ENCODE peak calls at places on chromosomes 13 and 19, in four cellular contexts. Q is mesendoderm, M is IMR-90, P is H1. T is an unnamed sample. For H3K4me1, the result is how much of the 10 kb centered on the place peaks cover.

GRCh38 chr13:46552888-46553520 is at the start of gene LRCH1:
- DNase-seq in Q (peak), M (peak), P (peak), T (peak)

GRCh38 chr19:55118401-55118991 is 1.1 kb upstream of the PPP1R12C start:
- DNase-seq in Q (peak), M (no peak), P (peak), T (peak)

GRCh38 chr13:112818698-112819045 is 128.8 kb downstream of the ATP11A start:
- DNase-seq in Q (no peak), M (no peak), P (no peak), T (no peak)

GRCh38 chr19:30170081-30170480 is 202.1 kb upstream of the ZNF536 start:
- DNase-seq in Q (no peak), M (no peak), P (no peak), T (no peak)

GRCh38 chr13:63693696-63694095 is 2278.0 kb upstream of the PCDH20 start:
- DNase-seq in Q (no peak), M (no peak), P (no peak), T (no peak)

GRCh38 chr13:29996316-29996715 is 145.9 kb upstream of the UBL3 start:
- DNase-seq in Q (no peak), M (no peak), P (no peak), T (no peak)

GRCh38 chr19:50697414-50698124 is 22.0 kb downstream of the SHANK1 start:
- DNase-seq in Q (no peak), M (no peak), P (no peak), T (no peak)

GRCh38 chr13:40334031-40334430 is 332.4 kb downstream of the FOXO1 start:
- DNase-seq in Q (no peak), M (no peak), P (peak), T (no peak)

GRCh38 chr19:49487277-49488045 is at the start of gene RPL13A:
- DNase-seq in Q (peak), M (peak), P (peak), T (peak)

GRCh38 chr13:90453342-90453741 is 894.1 kb upstream of the MIR17HG start:
- DNase-seq in Q (no peak), M (no peak), P (no peak), T (no peak)

GRCh38 chr19:1266116-1266817 is 2.9 kb upstream of the CIRBP start:
- DNase-seq in Q (peak), M (peak), P (peak), T (peak)

GRCh38 chr13:75353786-75354193 is 128.2 kb downstream of the TBC1D4 start:
- DNase-seq in Q (no peak), M (peak), P (no peak), T (no peak)

GRCh38 chr19:49690656-49691242 is at the start of gene CPT1C:
- DNase-seq in Q (peak), M (peak), P (peak), T (peak)

GRCh38 chr19:47615230-47615629 is 6.3 kb downstream of the BICRA start:
- DNase-seq in Q (no peak), M (no peak), P (no peak), T (no peak)

GRCh38 chr13:111429064-111429558 is 108.7 kb downstream of the TEX29 start:
- DNase-seq in Q (peak), M (peak), P (peak), T (peak)

GRCh38 chr13:53200498-53201453 is 172.2 kb downstream of the OLFM4 start:
- DNase-seq in Q (peak), M (peak), P (peak), T (peak)

GRCh38 chr19:1101337-1101698 is 2.5 kb upstream of the GPX4 start:
- DNase-seq in Q (peak), M (no peak), P (no peak), T (no peak)

GRCh38 chr13:100451923-100452322 is 136.7 kb downstream of the GGACT start:
- DNase-seq in Q (no peak), M (no peak), P (no peak), T (no peak)

GRCh38 chr13:45863716-45864590 is 12.4 kb upstream of the SIAH3 start:
- DNase-seq in Q (peak), M (no peak), P (no peak), T (no peak)

GRCh38 chr13:20428666-20429644 is 96.7 kb downstream of the CRYL1 start:
- DNase-seq in Q (no peak), M (peak), P (no peak), T (no peak)

GRCh38 chr19:18002347-18002850 is 5.6 kb upstream of the ARRDC2 start:
- DNase-seq in Q (no peak), M (no peak), P (no peak), T (no peak)

GRCh38 chr13:112693831-112694497 is 4.1 kb downstream of the ATP11A start:
- DNase-seq in Q (no peak), M (peak), P (no peak), T (peak)

GRCh38 chr13:98446234-98446621 is 130.7 kb downstream of the STK24 start:
- DNase-seq in Q (no peak), M (no peak), P (no peak), T (no peak)

GRCh38 chr13:42615691-42616090 is 41.7 kb downstream of the TNFSF11 start:
- DNase-seq in Q (no peak), M (peak), P (no peak), T (no peak)

GRCh38 chr13:48235100-48235813 is 2.3 kb downstream of the ITM2B start:
- DNase-seq in Q (peak), M (peak), P (no peak), T (peak)

GRCh38 chr19:2051771-2052704 is 994 bp upstream of the MKNK2 start:
- DNase-seq in Q (no peak), M (no peak), P (no peak), T (peak)

GRCh38 chr19:33377586-33378475 is 4.3 kb downstream of the CEBPG start:
- DNase-seq in Q (no peak), M (no peak), P (no peak), T (no peak)

GRCh38 chr19:24159707-24160106 is 72.7 kb downstream of the ZNF254 start:
- DNase-seq in Q (peak), M (peak), P (no peak), T (no peak)

GRCh38 chr13:50810998-50811397 is 32.5 kb downstream of the DLEU7 start:
- DNase-seq in Q (no peak), M (no peak), P (no peak), T (no peak)
- H3K56ac ChIP-seq in Q (no peak), M (no peak), P (no peak), T (no peak)

GRCh38 chr19:40571005-40571318 is 5.7 kb upstream of the SHKBP1 start:
- DNase-seq in Q (no peak), M (no peak), P (no peak), T (no peak)
- H3K18ac ChIP-seq in Q (no peak), M (no peak), P (peak), T (no peak)

DNA sequence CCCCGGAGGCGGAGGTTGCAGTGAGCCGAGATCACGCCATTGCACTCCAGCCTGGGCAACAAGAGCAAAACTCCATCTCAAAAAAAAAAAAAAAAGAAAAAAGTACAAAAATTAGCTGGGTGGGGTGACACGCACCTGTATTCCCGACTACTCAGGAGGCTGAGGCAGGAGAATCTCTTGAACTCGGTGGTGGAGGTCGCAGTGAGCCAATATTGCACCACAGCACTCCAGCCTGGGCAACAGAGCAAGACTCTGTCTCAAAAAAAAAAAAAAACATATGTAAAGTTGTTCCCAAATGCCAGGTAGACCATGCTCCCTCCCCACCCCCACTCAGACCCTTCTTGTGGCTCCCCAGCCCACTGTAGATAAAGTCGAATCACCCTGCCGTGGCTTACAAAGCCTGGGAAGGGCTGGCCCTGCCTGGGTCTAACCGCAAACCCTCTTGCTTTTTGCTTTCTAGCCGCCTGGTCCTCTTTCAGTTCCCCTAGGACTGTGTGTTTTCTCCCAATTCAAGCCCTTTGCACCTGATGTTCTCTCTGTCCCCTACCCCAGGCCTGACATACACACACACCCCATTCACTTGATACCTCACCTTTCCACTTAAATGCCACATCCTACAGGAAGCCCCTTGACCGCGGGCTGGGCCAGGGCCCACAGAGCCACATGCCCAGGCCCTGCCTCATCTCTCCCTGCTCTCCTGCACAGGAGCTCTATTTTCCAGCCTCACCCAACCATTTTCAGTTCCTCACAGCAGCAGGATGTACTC is 34.4 kb downstream of the MAP4K1 start:
- DNase-seq in Q (no peak), M (no peak), P (no peak), T (no peak)
- H3K4me1 ChIP-seq in Q (under half), M (under half), P (under half), T (under half)

DNA sequence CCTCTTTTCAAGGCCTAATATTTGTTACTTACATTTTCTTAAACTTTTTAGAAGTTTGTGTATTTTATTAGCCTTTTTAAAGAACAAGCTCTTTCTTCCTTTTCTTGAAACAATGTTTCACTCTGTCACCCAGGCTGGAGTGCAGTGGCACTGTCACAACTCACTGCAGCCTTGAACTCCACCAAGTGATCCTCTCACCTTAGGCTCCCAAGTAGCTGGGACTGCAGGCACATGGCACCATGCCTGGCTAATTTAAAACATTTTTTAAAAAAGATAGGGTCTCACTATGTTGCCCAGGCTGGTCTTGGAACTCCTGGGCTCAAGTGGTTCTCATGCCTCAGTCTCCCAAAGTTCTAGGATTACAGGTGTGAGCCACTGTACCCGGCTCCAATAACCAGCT is 192.2 kb upstream of the SPRY2 start:
- DNase-seq in Q (no peak), M (no peak), P (no peak), T (no peak)
- H3K56ac ChIP-seq in Q (no peak), M (no peak), P (no peak), T (no peak)

DNA sequence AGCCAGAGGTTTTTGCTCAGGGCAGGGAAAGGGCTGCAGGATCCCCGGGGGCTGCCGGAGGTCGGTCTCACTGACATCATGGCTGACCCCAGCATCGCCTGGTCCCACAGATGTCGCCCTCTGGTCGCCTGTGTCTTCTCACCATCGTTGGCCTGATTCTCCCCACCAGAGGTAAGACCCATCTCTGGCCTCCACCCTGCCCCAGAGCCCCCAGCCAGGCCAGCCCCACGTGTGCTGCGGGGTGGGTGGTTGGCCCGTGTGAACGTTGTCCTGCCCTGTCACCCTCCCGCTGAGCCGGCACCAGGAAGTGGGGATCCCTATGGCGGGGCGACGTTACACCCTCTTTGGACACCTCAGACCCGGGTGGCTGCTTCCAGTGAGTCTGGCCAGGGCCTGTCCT is 906 bp downstream of the FXYD5 start:
- DNase-seq in Q (no peak), M (no peak), P (no peak), T (no peak)
- H3K18ac ChIP-seq in Q (no peak), M (no peak), P (peak), T (no peak)

GRCh38 chr19:11092181-11092538 is 2.9 kb downstream of the LDLR start:
- DNase-seq in Q (no peak), M (peak), P (no peak), T (no peak)
- H3K4me1 ChIP-seq in Q (under half), M (under half), P (under half), T (under half)

GRCh38 chr13:41364043-41364442 is 53.0 kb downstream of the NAA16 start:
- DNase-seq in Q (no peak), M (no peak), P (no peak), T (no peak)
- H3K56ac ChIP-seq in Q (no peak), M (no peak), P (no peak), T (no peak)

GRCh38 chr19:5006821-5007220 is 37.9 kb downstream of the KDM4B start:
- DNase-seq in Q (no peak), M (no peak), P (no peak), T (no peak)

GRCh38 chr19:5003781-5004180 is 34.9 kb downstream of the KDM4B start:
- DNase-seq in Q (no peak), M (no peak), P (no peak), T (no peak)

GRCh38 chr19:5002143-5002542 is 33.2 kb downstream of the KDM4B start:
- DNase-seq in Q (no peak), M (peak), P (no peak), T (no peak)

GRCh38 chr19:5006201-5006600 is 37.3 kb downstream of the KDM4B start:
- DNase-seq in Q (peak), M (peak), P (no peak), T (no peak)

GRCh38 chr19:5005096-5005495 is 36.2 kb downstream of the KDM4B start:
- DNase-seq in Q (no peak), M (no peak), P (no peak), T (no peak)
- H3K18ac ChIP-seq in Q (no peak), M (no peak), P (no peak), T (no peak)

DNA sequence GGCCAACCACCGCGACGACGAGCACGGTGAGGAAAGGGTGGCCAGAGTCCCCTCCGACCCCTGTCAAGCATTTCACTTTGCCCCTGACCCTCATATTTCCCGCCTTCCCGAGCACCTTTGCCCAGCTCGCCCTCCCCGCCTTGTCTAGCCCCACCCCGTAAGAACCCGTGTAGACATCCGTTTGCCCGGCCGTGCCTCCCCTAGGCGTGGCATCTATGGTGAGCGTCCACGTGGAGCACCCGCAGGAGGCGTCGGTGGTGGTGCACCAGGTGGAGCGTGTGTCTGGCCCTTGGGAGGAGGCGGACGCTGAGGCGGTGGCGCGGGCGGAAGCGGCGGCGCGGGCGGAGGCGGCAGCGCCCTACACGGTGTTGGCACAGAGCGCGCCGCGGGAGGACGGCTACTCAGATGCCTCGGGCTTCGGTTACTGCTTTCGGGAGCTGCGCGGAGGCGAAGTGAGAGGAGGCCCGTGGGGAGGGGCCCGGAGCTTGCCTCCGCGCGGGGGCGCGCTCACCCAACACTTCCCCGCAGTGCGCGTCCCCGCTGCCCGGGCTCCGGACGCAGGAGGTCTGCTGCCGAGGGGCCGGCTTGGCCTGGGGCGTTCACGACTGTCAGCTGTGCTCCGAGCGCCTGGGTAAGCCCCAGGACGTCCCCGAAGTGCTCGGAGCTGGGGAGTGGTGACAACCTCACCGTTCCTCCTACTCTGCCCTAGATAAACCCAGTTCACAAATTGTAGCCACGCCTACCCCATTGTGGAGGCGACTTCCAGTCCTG is 4.2 kb downstream of the LTBP4 start:
- DNase-seq in Q (peak), M (peak), P (peak), T (peak)
- H3K4me1 ChIP-seq in Q (under half), M (under half), P (under half), T (under half)

T was measured in H9.